ENCODE peak calls at places on chromosomes 1 and 21, in eight cellular contexts. W is suprapubic skin, T is transverse colon, H is spleen, Z is prostate gland, K is stomach, S is Panc1, J is SK-N-SH. Y is an unnamed sample.

GRCh38 chr1:228075801-228076271 is 6.7 kb upstream of the ARF1 start:
- DNase-seq in W (peak), T (no peak), H (no peak), Z (no peak), K (peak), S (no peak), J (no peak), Y (no peak)

GRCh38 chr1:86757272-86757984 is 53.1 kb downstream of the SH3GLB1 start:
- DNase-seq in W (no peak), T (no peak), H (no peak), Z (peak), K (no peak), S (no peak), J (no peak), Y (no peak)

GRCh38 chr1:224697888-224698450 is 81.9 kb downstream of the CNIH3 start:
- DNase-seq in W (no peak), T (no peak), H (no peak), Z (no peak), K (no peak), S (no peak), J (no peak), Y (no peak)

GRCh38 chr1:180231506-180232420 is 1.7 kb downstream of the LHX4 start:
- DNase-seq in W (no peak), T (no peak), H (no peak), Z (no peak), K (no peak), S (no peak), J (peak), Y (no peak)

GRCh38 chr1:70415882-70416281 is 4.8 kb downstream of the CTH start:
- DNase-seq in W (no peak), T (no peak), H (no peak), Z (no peak), K (no peak), S (no peak), J (no peak), Y (no peak)

GRCh38 chr1:233240839-233241682 is 54.5 kb downstream of the PCNX2 start:
- DNase-seq in W (peak), T (peak), H (peak), Z (peak), K (peak), S (peak), J (peak), Y (peak)

GRCh38 chr1:91564888-91565700 is 64.4 kb downstream of the CDC7 start:
- DNase-seq in W (no peak), T (no peak), H (no peak), Z (no peak), K (no peak), S (no peak), J (no peak), Y (no peak)

GRCh38 chr1:41455479-41456271 is 28.8 kb downstream of the EDN2 start:
- DNase-seq in W (no peak), T (peak), H (no peak), Z (peak), K (no peak), S (no peak), J (peak), Y (peak)

GRCh38 chr1:173503391-173503790 is 26.3 kb downstream of the PRDX6 start:
- DNase-seq in W (no peak), T (peak), H (no peak), Z (no peak), K (no peak), S (no peak), J (peak), Y (no peak)

GRCh38 chr1:94922756-94923465 is 4.0 kb downstream of the CNN3 start:
- DNase-seq in W (no peak), T (no peak), H (no peak), Z (no peak), K (no peak), S (no peak), J (no peak), Y (no peak)

GRCh38 chr1:196860323-196860884 is 27.4 kb upstream of the CFHR4 start:
- DNase-seq in W (no peak), T (no peak), H (no peak), Z (no peak), K (no peak), S (no peak), J (no peak), Y (no peak)

GRCh38 chr21:33069994-33070811 is at the start of gene OLIG1:
- DNase-seq in W (no peak), T (no peak), H (peak), Z (peak), K (peak), S (no peak), J (peak), Y (no peak)

GRCh38 chr1:187696092-187696491 is 867.3 kb downstream of the PLA2G4A start:
- DNase-seq in W (no peak), T (no peak), H (peak), Z (no peak), K (no peak), S (no peak), J (no peak), Y (no peak)

GRCh38 chr1:78081980-78082860 is 36.5 kb downstream of the GIPC2 start:
- DNase-seq in W (no peak), T (no peak), H (no peak), Z (no peak), K (no peak), S (no peak), J (no peak), Y (no peak)

GRCh38 chr1:85361106-85361505 is 84.7 kb upstream of the BCL10 start:
- DNase-seq in W (no peak), T (no peak), H (no peak), Z (no peak), K (no peak), S (no peak), J (no peak), Y (no peak)

GRCh38 chr21:20646431-20646830 is 351.8 kb upstream of the NCAM2 start:
- DNase-seq in W (no peak), T (no peak), H (peak), Z (no peak), K (no peak), S (no peak), J (no peak), Y (no peak)

GRCh38 chr1:100868364-100868995 is 26.2 kb downstream of the EXTL2 start:
- DNase-seq in W (no peak), T (no peak), H (no peak), Z (no peak), K (no peak), S (peak), J (peak), Y (no peak)

GRCh38 chr1:47554082-47554481 is 116.2 kb downstream of the FOXD2 start:
- DNase-seq in W (no peak), T (no peak), H (no peak), Z (no peak), K (no peak), S (no peak), J (no peak), Y (no peak)

GRCh38 chr21:36504067-36505058 is 24.4 kb upstream of the CLDN14 start:
- DNase-seq in W (no peak), T (peak), H (no peak), Z (peak), K (no peak), S (peak), J (peak), Y (no peak)

GRCh38 chr1:181635108-181635507 is 151.8 kb downstream of the CACNA1E start:
- DNase-seq in W (no peak), T (no peak), H (no peak), Z (no peak), K (no peak), S (no peak), J (no peak), Y (no peak)

GRCh38 chr1:181178241-181178640 is 89.7 kb downstream of the IER5 start:
- DNase-seq in W (peak), T (no peak), H (no peak), Z (no peak), K (no peak), S (no peak), J (peak), Y (no peak)

GRCh38 chr21:26790289-26790688 is 54.9 kb downstream of the ADAMTS1 start:
- DNase-seq in W (no peak), T (no peak), H (no peak), Z (no peak), K (no peak), S (no peak), J (no peak), Y (no peak)

GRCh38 chr1:175191654-175192053 is 922 bp downstream of the KIAA0040 start:
- DNase-seq in W (no peak), T (peak), H (no peak), Z (peak), K (no peak), S (no peak), J (no peak), Y (no peak)

GRCh38 chr1:247456914-247457638 is 828 bp downstream of the OR2B11 start:
- DNase-seq in W (no peak), T (no peak), H (no peak), Z (no peak), K (no peak), S (no peak), J (no peak), Y (no peak)

GRCh38 chr1:29515188-29515955 is 279.1 kb downstream of the PTPRU start:
- DNase-seq in W (peak), T (no peak), H (peak), Z (no peak), K (peak), S (no peak), J (peak), Y (no peak)

GRCh38 chr1:150976879-150977694 is 2.5 kb upstream of the CERS2 start:
- DNase-seq in W (no peak), T (peak), H (peak), Z (peak), K (peak), S (peak), J (no peak), Y (peak)

GRCh38 chr1:246837418-246838117 is 94.2 kb downstream of the AHCTF1 start:
- DNase-seq in W (no peak), T (no peak), H (no peak), Z (no peak), K (no peak), S (no peak), J (no peak), Y (no peak)

GRCh38 chr1:74160045-74160444 is 37.9 kb downstream of the LRRIQ3 start:
- DNase-seq in W (no peak), T (no peak), H (no peak), Z (no peak), K (no peak), S (no peak), J (no peak), Y (no peak)
- H3K4me3 ChIP-seq in W (no peak), T (no peak), H (no peak), Z (no peak), K (no peak), S (no peak), J (no peak), Y (no peak)

GRCh38 chr1:179178965-179179364 is 50.5 kb downstream of the ABL2 start:
- DNase-seq in W (no peak), T (no peak), H (no peak), Z (no peak), K (no peak), S (no peak), J (no peak), Y (no peak)

GRCh38 chr1:179177614-179178013 is 51.9 kb downstream of the ABL2 start:
- DNase-seq in W (no peak), T (no peak), H (no peak), Z (no peak), K (no peak), S (no peak), J (no peak), Y (no peak)

GRCh38 chr1:179175011-179175934 is 54.2 kb downstream of the ABL2 start:
- DNase-seq in W (no peak), T (no peak), H (no peak), Z (peak), K (no peak), S (no peak), J (no peak), Y (no peak)

GRCh38 chr1:179178135-179178630 is 51.3 kb downstream of the ABL2 start:
- DNase-seq in W (no peak), T (no peak), H (no peak), Z (no peak), K (no peak), S (no peak), J (no peak), Y (no peak)

GRCh38 chr1:179177182-179177581 is 52.3 kb downstream of the ABL2 start:
- DNase-seq in W (no peak), T (no peak), H (no peak), Z (no peak), K (no peak), S (no peak), J (no peak), Y (no peak)
- TF ChIP-seq POLR2AphosphoS5 in W (no peak), T (no peak), H (no peak), Z (no peak), K (no peak), S (no peak), J (peak), Y (no peak)

DNA sequence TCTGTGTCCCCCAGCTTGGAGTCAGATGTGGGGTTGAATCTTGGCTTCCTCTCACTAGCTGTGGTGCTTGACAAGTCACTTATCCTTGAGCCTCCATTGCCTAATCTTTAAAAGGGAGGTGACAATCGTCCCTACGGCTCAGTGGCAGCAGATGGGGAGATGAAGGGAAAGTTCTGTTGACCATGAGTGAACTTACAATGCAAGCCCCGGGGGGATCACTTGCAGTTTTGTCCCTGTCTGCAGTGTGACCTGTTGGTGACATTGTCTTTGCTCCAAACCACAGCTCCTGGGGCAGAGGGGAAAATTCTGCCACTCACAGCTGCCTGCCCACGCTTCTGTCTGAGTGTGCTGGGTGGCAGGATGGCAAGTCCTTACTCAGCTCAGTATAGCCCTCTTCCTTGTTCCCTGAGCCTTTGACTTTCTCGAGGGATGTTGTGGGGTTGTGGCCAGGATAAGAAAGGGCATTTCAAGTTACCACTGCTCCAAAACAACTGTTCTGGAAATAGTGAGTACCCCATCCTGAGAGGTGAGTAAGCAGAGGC is 1.7 kb downstream of the PCSK9 start:
- DNase-seq in W (no peak), T (no peak), H (no peak), Z (no peak), K (no peak), S (no peak), J (no peak), Y (no peak)
- H3K4me3 ChIP-seq in W (peak), T (peak), H (no peak), Z (no peak), K (no peak), S (no peak), J (no peak), Y (no peak)

GRCh38 chr1:3353901-3354300 is 100.6 kb upstream of the ARHGEF16 start:
- DNase-seq in W (no peak), T (no peak), H (no peak), Z (no peak), K (no peak), S (no peak), J (no peak), Y (no peak)

GRCh38 chr1:3351300-3352083 is 103.0 kb upstream of the ARHGEF16 start:
- DNase-seq in W (no peak), T (no peak), H (no peak), Z (no peak), K (no peak), S (no peak), J (no peak), Y (no peak)

GRCh38 chr1:3350441-3351261 is 103.8 kb upstream of the ARHGEF16 start:
- DNase-seq in W (no peak), T (no peak), H (no peak), Z (no peak), K (peak), S (no peak), J (no peak), Y (no peak)

GRCh38 chr1:3352952-3353331 is 101.5 kb upstream of the ARHGEF16 start:
- DNase-seq in W (no peak), T (peak), H (peak), Z (no peak), K (no peak), S (no peak), J (no peak), Y (no peak)

GRCh38 chr1:3352084-3352951 is 102.1 kb upstream of the ARHGEF16 start:
- DNase-seq in W (no peak), T (peak), H (no peak), Z (peak), K (no peak), S (no peak), J (no peak), Y (no peak)
- TF ChIP-seq POLR2AphosphoS5 in W (no peak), T (peak), H (no peak), Z (peak), K (peak), S (no peak), J (no peak), Y (no peak)

DNA sequence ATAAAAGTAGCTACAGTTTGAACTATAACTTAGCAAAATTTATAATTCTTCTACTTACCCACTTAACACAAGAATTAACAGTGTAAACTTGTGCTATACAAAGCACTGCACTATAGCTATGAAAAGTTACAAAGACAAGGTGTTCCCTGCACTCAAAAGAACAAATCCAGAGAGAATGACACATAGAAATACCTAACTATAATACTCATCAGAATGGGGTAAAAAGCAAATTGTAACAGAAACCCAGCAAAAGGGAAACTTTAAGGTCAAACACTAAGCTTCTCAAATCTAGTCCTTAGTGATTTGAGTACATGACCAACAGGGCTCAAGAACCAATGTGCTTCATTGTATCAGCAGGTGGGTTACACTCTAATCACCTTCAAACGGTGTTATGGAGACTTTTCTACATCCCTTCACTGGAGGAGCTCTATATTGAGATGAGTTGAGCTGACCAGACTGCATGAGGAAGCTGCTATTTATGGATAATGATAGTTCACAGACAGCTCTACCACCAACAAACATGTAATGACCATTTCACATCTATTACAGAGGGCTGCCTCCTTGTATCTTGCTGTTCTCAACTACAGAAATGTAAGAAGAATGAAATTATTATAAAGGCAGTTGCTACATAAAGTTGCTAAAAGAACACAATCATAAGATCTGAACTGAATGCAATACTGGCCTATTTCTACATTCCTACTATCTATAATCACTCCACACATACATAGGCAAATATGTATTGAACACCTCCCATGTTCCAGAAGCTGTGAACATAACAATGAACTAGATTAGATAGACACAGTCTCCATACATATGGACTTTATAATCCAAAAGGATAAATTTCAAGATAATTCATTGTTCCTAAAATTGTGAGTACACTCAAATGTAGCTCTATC is 47.6 kb downstream of the PIK3R3 start:
- DNase-seq in W (no peak), T (no peak), H (no peak), Z (no peak), K (no peak), S (no peak), J (no peak), Y (no peak)
- H3K4me3 ChIP-seq in W (no peak), T (no peak), H (no peak), Z (no peak), K (no peak), S (no peak), J (no peak), Y (no peak)

Y was measured in breast epithelium.